ENCODE peak calls at places on chromosomes 16 and 17, in four cellular contexts. P, D, N and X are unnamed samples.

GRCh38 chr16:2007081-2007836 is 2.4 kb downstream of the ZNF598 start:
- DNase-seq in N (no peak), D (no peak), P (no peak), X (no peak)

GRCh38 chr16:13767215-13767614 is 152.7 kb upstream of the ERCC4 start:
- DNase-seq in N (no peak), D (no peak), P (no peak), X (no peak)

GRCh38 chr17:81380682-81381518 is 14.4 kb upstream of the BAHCC1 start:
- DNase-seq in N (no peak), P (no peak), D (no peak), X (no peak)

GRCh38 chr17:70539172-70539924 is 370.0 kb downstream of the KCNJ2 start:
- DNase-seq in P (no peak), D (no peak), N (no peak), X (no peak)

GRCh38 chr17:59388070-59388556 is 56.7 kb downstream of the YPEL2 start:
- DNase-seq in N (no peak), P (no peak), D (no peak), X (no peak)

GRCh38 chr17:47801176-47801765 is 20.3 kb downstream of the OSBPL7 start:
- DNase-seq in D (no peak), N (no peak), P (no peak), X (no peak)

GRCh38 chr16:228151-228855 is 946 bp downstream of the LUC7L start:
- DNase-seq in P (no peak), D (no peak), N (peak; percentile 10), X (no peak)

GRCh38 chr16:77298638-77299360 is 99.6 kb downstream of the SYCE1L start:
- DNase-seq in N (no peak), D (no peak), P (no peak), X (no peak)

GRCh38 chr16:78654929-78655328 is 555.5 kb downstream of the WWOX start:
- DNase-seq in D (no peak), P (no peak), N (no peak), X (no peak)

GRCh38 chr16:30949655-30950515 is 1.0 kb downstream of the ORAI3 start:
- DNase-seq in N (peak; percentile 92), D (peak; percentile 69), P (peak; percentile 71), X (no peak)

GRCh38 chr16:73615256-73615655 is 567.3 kb upstream of the ZFHX3 start:
- DNase-seq in P (no peak), D (no peak), N (no peak), X (no peak)

GRCh38 chr17:28018439-28019070 is 23.9 kb upstream of the NLK start:
- DNase-seq in D (no peak), P (no peak), N (no peak), X (no peak)

GRCh38 chr17:16521070-16521727 is 29.2 kb upstream of the LRRC75A start:
- DNase-seq in D (peak; percentile 72), P (peak; percentile 39), N (peak; percentile 87), X (peak; percentile 85)

GRCh38 chr16:15461376-15461775 is 27.0 kb downstream of the BMERB1 start:
- DNase-seq in N (no peak), P (no peak), D (no peak), X (no peak)

GRCh38 chr16:26787924-26788323 is 278.8 kb upstream of the C16orf82 start:
- DNase-seq in N (no peak), P (no peak), D (peak; percentile 46), X (no peak)

GRCh38 chr17:76239538-76240274 is 587 bp downstream of the RNF157 start:
- DNase-seq in D (peak; percentile 19), P (no peak), N (no peak), X (no peak)

GRCh38 chr17:19431691-19432090 is 20.7 kb downstream of the RNF112 start:
- DNase-seq in D (no peak), N (no peak), P (no peak), X (no peak)

GRCh38 chr16:66459878-66460277 is 32.8 kb downstream of the BEAN1 start:
- DNase-seq in D (no peak), P (no peak), N (no peak), X (no peak)

GRCh38 chr16:85767569-85767968 is 16.7 kb upstream of the C16orf74 start:
- DNase-seq in N (no peak), D (no peak), P (no peak), X (no peak)

GRCh38 chr17:61459968-61460718 is 7.9 kb downstream of the TBX4 start:
- DNase-seq in D (no peak), P (no peak), N (no peak), X (no peak)

DNA sequence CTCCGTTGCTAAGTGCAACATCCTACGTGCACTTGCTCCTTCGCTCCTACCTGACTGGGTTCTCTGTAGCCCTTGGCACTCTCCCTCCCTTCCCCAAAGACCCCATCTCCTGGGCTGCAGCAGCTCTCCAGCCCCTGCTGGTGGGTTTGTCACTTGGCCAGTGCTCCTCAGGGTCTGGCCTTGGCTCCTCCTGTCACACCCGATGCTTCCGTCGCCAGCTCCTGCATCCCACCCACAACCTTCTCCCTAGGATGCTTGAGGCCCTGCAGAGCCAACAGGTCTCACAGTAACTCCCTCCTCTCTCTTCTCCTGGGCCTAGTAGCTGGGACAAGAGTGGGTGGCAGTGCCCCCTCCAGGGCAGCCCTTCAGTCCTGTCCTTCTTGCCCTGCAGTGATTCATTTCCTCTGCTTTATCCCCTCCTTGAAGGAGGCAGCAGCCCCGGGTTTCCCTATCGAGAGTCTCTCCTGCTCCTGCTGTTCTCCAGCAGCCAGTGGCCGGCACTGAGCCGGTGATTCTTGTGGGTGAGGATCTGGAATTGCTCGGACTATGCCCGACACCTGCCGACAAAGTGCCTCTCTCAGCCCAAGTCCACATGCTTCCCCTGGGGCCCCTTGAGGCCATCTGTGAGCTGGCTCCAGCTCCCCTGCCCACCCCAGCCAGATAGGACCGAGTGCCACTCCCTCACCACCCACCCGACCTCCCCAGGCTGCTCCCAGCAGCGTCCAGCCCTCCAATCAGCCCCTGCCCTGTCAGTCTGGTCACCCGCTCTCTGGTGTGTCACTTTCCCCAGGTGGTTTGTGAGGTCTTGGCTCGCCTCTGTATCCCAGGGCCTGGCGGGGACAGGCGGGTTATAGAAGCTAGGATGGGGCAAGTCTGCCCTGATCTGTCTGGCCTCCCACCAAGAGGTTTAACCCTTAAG is 3.8 kb downstream of the LITAFD start:
- DNase-seq in N (peak; percentile 46), D (no peak), P (no peak), X (no peak)
- TF ChIP-seq TARDBP in N (peak; percentile 33), D (no peak), P (no peak), X (no peak)

GRCh38 chr17:73030501-73030911 is 62.0 kb downstream of the SLC39A11 start:
- DNase-seq in D (no peak), P (no peak), N (peak; percentile 57), X (no peak)

GRCh38 chr17:73031472-73031871 is 61.0 kb downstream of the SLC39A11 start:
- DNase-seq in N (no peak), D (no peak), P (no peak), X (no peak)

GRCh38 chr17:73029941-73030340 is 62.5 kb downstream of the SLC39A11 start:
- DNase-seq in D (no peak), P (no peak), N (no peak), X (no peak)

GRCh38 chr17:73029021-73029420 is 63.5 kb downstream of the SLC39A11 start:
- DNase-seq in N (no peak), D (no peak), P (no peak), X (no peak)

GRCh38 chr17:73030995-73031394 is 61.5 kb downstream of the SLC39A11 start:
- DNase-seq in D (no peak), N (no peak), P (no peak), X (no peak)
- TF ChIP-seq BHLHE40 in D (no peak), N (no peak), P (no peak), X (no peak)

GRCh38 chr17:77444653-77445029 is 303.9 kb downstream of the SEC14L1 start:
- DNase-seq in N (no peak), D (peak; percentile 61), P (peak; percentile 81), X (no peak)
- TF ChIP-seq TARDBP in N (no peak), D (no peak), P (no peak), X (no peak)

GRCh38 chr17:178292-179065 is 3.0 kb downstream of the DOC2B start:
- DNase-seq in P (no peak), N (no peak), D (no peak), X (no peak)

GRCh38 chr17:179721-180379 is 1.6 kb downstream of the DOC2B start:
- DNase-seq in N (no peak), P (no peak), D (no peak), X (no peak)

GRCh38 chr17:177762-178161 is 3.7 kb downstream of the DOC2B start:
- DNase-seq in P (no peak), D (no peak), N (no peak), X (no peak)

GRCh38 chr17:180380-181212 is 854 bp downstream of the DOC2B start:
- DNase-seq in D (no peak), N (no peak), P (no peak), X (peak; percentile 43)

GRCh38 chr17:179066-179432 is 2.4 kb downstream of the DOC2B start:
- DNase-seq in P (no peak), N (no peak), D (no peak), X (no peak)
- TF ChIP-seq BHLHE40 in P (no peak), N (no peak), D (no peak), X (no peak)

DNA sequence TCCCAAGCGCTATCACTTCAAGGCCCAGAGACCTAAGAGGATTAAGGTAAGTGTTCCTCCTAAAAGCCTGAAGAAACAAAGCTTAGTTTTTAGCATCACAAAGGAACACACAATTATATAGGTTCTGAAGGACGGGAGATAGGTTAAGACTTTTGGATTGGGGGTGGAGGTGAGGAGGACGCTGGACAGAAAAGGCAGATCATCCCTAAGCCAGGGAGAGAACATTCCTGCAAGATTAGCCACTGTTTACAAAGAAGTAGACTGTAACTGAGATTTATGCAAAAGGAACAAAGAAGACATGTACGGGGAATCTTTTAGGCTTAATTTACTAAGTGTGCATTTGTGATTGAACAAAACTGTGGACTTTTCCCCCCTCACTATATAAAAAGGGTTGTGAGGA is 184.1 kb upstream of the IRX5 start:
- DNase-seq in D (no peak), P (no peak), N (no peak), X (no peak)
- TF ChIP-seq TARDBP in D (no peak), P (no peak), N (no peak), X (no peak)